ENCODE peak calls at places on chromosomes 11 and 22, in five cellular contexts. Q, F, A, V and S are unnamed samples.

GRCh38 chr11:104609297-104609696 is 289.0 kb downstream of the CASP12 start:
- DNase-seq in Q (no peak), F (no peak), A (peak), V (no peak), S (peak)

GRCh38 chr11:131372243-131372930 is 2.0 kb downstream of the NTM start:
- DNase-seq in Q (no peak), F (no peak), A (no peak), V (no peak), S (no peak)

GRCh38 chr11:45929486-45930030 is 7.1 kb downstream of the LARGE2 start:
- DNase-seq in Q (no peak), F (no peak), A (no peak), V (no peak), S (no peak)

GRCh38 chr11:73894725-73895335 is 18.0 kb downstream of the PAAF1 start:
- DNase-seq in Q (no peak), F (no peak), A (peak), V (no peak), S (peak)

GRCh38 chr11:123303924-123304323 is 108.9 kb upstream of the CLMP start:
- DNase-seq in Q (no peak), F (no peak), A (no peak), V (no peak), S (no peak)

GRCh38 chr11:59611570-59612565 is 3.7 kb downstream of the OSBP start:
- DNase-seq in Q (no peak), F (no peak), A (peak), V (no peak), S (peak)

GRCh38 chr11:62439785-62440602 is 21.2 kb downstream of the SCGB1A1 start:
- DNase-seq in Q (peak), F (no peak), A (peak), V (no peak), S (peak)

GRCh38 chr11:19502691-19503253 is 209.9 kb upstream of the NAV2 start:
- DNase-seq in Q (no peak), F (no peak), A (no peak), V (no peak), S (no peak)

GRCh38 chr11:10409207-10409661 is 45.8 kb upstream of the AMPD3 start:
- DNase-seq in Q (no peak), F (no peak), A (no peak), V (no peak), S (no peak)

GRCh38 chr22:36327922-36328551 is 59.7 kb downstream of the MYH9 start:
- DNase-seq in Q (peak), F (no peak), A (peak), V (no peak), S (peak)

GRCh38 chr11:75240381-75241035 is at the start of gene TPBGL:
- DNase-seq in Q (peak), F (no peak), A (no peak), V (peak), S (peak)

GRCh38 chr11:69040581-69041260 is 8.0 kb upstream of the TPCN2 start:
- DNase-seq in Q (no peak), F (peak), A (peak), V (no peak), S (peak)

GRCh38 chr11:103988595-103988969 is 47.9 kb upstream of the DDI1 start:
- DNase-seq in Q (no peak), F (no peak), A (peak), V (no peak), S (peak)

GRCh38 chr22:44572414-44573207 is 74.6 kb upstream of the RTL6 start:
- DNase-seq in Q (no peak), F (no peak), A (no peak), V (peak), S (no peak)

GRCh38 chr11:86818466-86819282 is 18.3 kb downstream of the PRSS23 start:
- DNase-seq in Q (no peak), F (no peak), A (peak), V (no peak), S (no peak)

GRCh38 chr22:39940757-39941305 is 19.4 kb upstream of the TMA7B start:
- DNase-seq in Q (no peak), F (no peak), A (no peak), V (no peak), S (no peak)
- TF ChIP-seq CTCF in Q (no peak), F (no peak), A (no peak), V (no peak), S (no peak)

GRCh38 chr11:31808721-31809542 is 2.2 kb downstream of the PAX6 start:
- DNase-seq in Q (no peak), F (no peak), A (no peak), V (peak), S (no peak)
- H3K4me3 ChIP-seq in Q (no peak), F (no peak), A (no peak), V (no peak), S (no peak)

GRCh38 chr11:33257160-33257896 is at the start of gene HIPK3:
- DNase-seq in Q (peak), F (no peak), A (peak), V (peak), S (peak)

GRCh38 chr11:33259869-33260268 is 2.7 kb downstream of the HIPK3 start:
- DNase-seq in Q (no peak), F (no peak), A (no peak), V (no peak), S (no peak)

GRCh38 chr11:33258631-33259184 is 1.5 kb downstream of the HIPK3 start:
- DNase-seq in Q (no peak), F (no peak), A (peak), V (no peak), S (no peak)

GRCh38 chr11:33256808-33257159 is 397 bp upstream of the HIPK3 start:
- DNase-seq in Q (no peak), F (no peak), A (no peak), V (no peak), S (no peak)

GRCh38 chr11:33257897-33258630 is 883 bp downstream of the HIPK3 start:
- DNase-seq in Q (peak), F (peak), A (peak), V (peak), S (peak)
- TF ChIP-seq CTCF in Q (peak), F (peak), A (no peak), V (no peak), S (peak)

DNA sequence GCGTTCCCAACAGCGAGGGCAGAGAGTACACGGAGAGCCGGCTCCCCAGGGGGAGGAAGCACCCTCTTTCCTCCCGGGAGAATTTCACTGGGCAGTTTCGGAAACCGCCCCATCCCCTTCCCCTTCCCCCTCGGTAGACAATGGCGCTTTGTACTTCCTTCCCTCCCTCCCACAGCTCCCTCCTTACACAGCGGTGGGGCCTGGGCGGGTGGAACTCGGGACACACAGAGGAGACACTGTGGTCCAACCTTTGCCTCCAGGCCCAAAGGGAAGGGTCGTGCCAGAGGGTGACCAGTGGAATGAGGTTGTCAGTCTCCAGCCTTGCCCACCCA is 4.3 kb downstream of the SMTN start:
- DNase-seq in Q (peak), F (no peak), A (no peak), V (no peak), S (no peak)
- H3K4me3 ChIP-seq in Q (peak), F (peak), A (peak), V (peak), S (peak)

GRCh38 chr11:76379811-76380160 is 1.1 kb downstream of the THAP12 start:
- DNase-seq in Q (no peak), F (no peak), A (no peak), V (no peak), S (no peak)
- TF ChIP-seq CTCF in Q (no peak), F (no peak), A (no peak), V (no peak), S (no peak)

DNA sequence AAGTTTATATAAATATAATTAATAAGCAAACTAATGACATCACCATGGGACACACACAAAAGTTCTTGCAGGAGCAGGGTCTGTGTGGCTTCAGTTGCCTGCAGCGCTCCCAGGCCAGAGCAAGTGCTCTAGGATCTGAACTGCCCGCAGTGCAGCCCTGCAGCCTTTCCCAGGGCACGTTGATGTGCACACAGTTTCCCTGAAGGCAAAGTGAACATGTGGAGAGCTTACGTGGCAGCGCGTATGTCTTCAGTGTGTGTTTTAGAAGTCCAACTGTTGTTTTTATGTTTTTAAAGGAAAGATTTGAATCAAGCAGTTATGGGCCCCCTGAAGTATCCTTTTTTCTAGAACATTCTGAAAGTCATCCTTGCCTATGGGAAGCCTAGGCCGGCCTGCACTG is 1.2 kb upstream of the TIGD3 start:
- DNase-seq in Q (no peak), F (no peak), A (no peak), V (no peak), S (peak)
- H3K4me3 ChIP-seq in Q (no peak), F (no peak), A (no peak), V (no peak), S (peak)

GRCh38 chr22:24426436-24426835 is 963 bp upstream of the ADORA2A start:
- DNase-seq in Q (no peak), F (no peak), A (no peak), V (peak), S (no peak)

GRCh38 chr22:24423519-24424000 is 3.8 kb upstream of the ADORA2A start:
- DNase-seq in Q (no peak), F (no peak), A (peak), V (peak), S (peak)

GRCh38 chr22:24424901-24425775 is 2.3 kb upstream of the ADORA2A start:
- DNase-seq in Q (no peak), F (no peak), A (no peak), V (peak), S (no peak)

GRCh38 chr22:24422078-24422665 is 5.2 kb upstream of the ADORA2A start:
- DNase-seq in Q (no peak), F (no peak), A (peak), V (no peak), S (no peak)

DNA sequence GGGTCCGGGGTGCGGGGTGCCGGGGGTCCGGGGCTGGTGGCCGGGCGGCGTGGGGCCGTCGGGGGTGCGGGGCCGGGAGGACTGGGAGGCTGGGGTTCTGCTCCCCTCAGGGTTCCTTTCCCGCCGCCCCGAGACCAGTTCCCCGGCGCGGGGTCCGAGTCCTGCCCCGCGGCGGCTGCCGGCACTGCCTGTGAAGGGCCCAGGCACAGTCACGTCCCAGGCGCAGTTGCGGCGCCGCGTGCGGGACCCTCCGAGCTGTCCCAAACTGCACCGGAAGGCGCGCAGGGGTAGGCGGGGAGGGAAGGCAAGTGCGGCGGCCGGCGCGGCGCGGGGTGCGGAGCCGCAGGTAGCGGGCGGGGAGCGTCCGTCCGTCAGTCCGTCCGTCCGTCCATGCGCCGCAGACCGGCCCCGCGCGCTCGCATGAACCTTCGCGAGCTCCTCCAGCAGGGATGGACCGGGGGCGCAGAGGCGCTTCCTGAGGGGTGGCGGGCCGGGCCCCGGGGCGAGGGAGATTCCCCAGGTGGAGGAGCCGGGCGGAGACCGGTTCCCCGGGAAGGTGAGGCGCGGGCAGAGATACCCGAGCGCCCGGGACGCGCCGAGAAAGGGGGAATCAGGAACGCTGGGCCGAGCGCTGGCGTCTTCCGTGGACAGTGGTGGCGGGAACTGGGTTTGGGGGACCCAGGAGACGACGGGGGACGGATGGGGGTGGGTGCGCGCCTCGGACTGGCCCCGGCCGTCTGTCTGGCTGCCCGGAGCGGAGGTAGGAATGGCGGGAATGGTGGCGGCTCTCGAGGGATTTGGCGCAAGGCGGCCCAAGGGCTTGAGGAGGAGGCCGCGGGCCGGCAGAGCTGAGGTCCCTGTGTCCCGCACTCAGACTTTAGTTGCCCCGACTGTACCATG is 3.1 kb upstream of the ADORA2A start:
- DNase-seq in Q (no peak), F (no peak), A (no peak), V (peak), S (no peak)
- TF ChIP-seq CTCF in Q (no peak), F (no peak), A (no peak), V (no peak), S (no peak)

GRCh38 chr11:665707-666281 is 28.7 kb downstream of the DRD4 start:
- DNase-seq in Q (no peak), F (peak), A (peak), V (no peak), S (peak)
- H3K4me3 ChIP-seq in Q (no peak), F (no peak), A (no peak), V (no peak), S (peak)

GRCh38 chr11:126113012-126113411 is 50.3 kb upstream of the CDON start:
- DNase-seq in Q (no peak), F (no peak), A (no peak), V (no peak), S (no peak)

GRCh38 chr11:126114486-126115252 is 52.0 kb upstream of the CDON start:
- DNase-seq in Q (no peak), F (no peak), A (no peak), V (no peak), S (peak)

GRCh38 chr11:126113963-126114362 is 51.3 kb upstream of the CDON start:
- DNase-seq in Q (no peak), F (no peak), A (peak), V (no peak), S (peak)

GRCh38 chr11:126112547-126112946 is 49.9 kb upstream of the CDON start:
- DNase-seq in Q (no peak), F (no peak), A (peak), V (no peak), S (peak)

GRCh38 chr11:126113515-126113957 is 50.9 kb upstream of the CDON start:
- DNase-seq in Q (peak), F (peak), A (peak), V (peak), S (peak)
- TF ChIP-seq CTCF in Q (no peak), F (peak), A (no peak), V (no peak), S (no peak)

GRCh38 chr11:12694182-12694531 is 19.9 kb downstream of the TEAD1 start:
- DNase-seq in Q (no peak), F (no peak), A (peak), V (peak), S (no peak)
- H3K4me3 ChIP-seq in Q (peak), F (peak), A (peak), V (peak), S (peak)